ENCODE peak calls at places on chromosomes 1 and 21, in ten cellular contexts. S is mesenchymal stem cell, Q is uterus, X is right lobe of liver, P is left ventricle myocardium inferior, R is lung, H is heart right ventricle, E is pancreas, J is Peyer's patch, A is cardiac muscle cell. K is an unnamed sample.

GRCh38 chr1:11873395-11873794 is 14.7 kb upstream of the NPPB start:
- DNase-seq in Q (no peak), X (no peak), S (no peak), E (no peak), A (no peak), J (no peak), P (no peak), H (no peak), R (no peak), K (no peak)

GRCh38 chr1:63701187-63701586 is 72.6 kb upstream of the ROR1 start:
- DNase-seq in J (no peak), S (no peak), Q (no peak), R (peak; percentile 68), P (peak; percentile 35), X (no peak), E (no peak), A (no peak), H (peak; percentile 25), K (no peak)

GRCh38 chr1:14083706-14084105 is 383.7 kb downstream of the PRDM2 start:
- DNase-seq in J (no peak), A (no peak), R (no peak), E (no peak), P (no peak), Q (no peak), H (no peak), X (no peak), S (no peak), K (no peak)

GRCh38 chr1:18479484-18479883 is 1.2 kb upstream of the KLHDC7A start:
- DNase-seq in P (no peak), E (no peak), A (no peak), R (no peak), Q (no peak), J (no peak), S (no peak), X (no peak), H (no peak), K (no peak)

GRCh38 chr1:205241366-205242030 is 13.8 kb downstream of the TMCC2 start:
- DNase-seq in P (no peak), Q (no peak), S (no peak), J (no peak), E (no peak), H (no peak), X (no peak), R (no peak), A (no peak), K (no peak)

GRCh38 chr1:201673093-201673492 is 134.2 kb downstream of the NAV1 start:
- DNase-seq in A (no peak), S (no peak), Q (no peak), H (no peak), E (no peak), R (no peak), X (no peak), J (no peak), P (no peak), K (no peak)

GRCh38 chr1:40003156-40004093 is 37.1 kb upstream of the CAP1 start:
- DNase-seq in H (no peak), J (no peak), P (no peak), A (no peak), Q (no peak), S (no peak), E (no peak), X (no peak), R (no peak), K (no peak)

GRCh38 chr1:11522400-11523235 is 43.7 kb downstream of the DISP3 start:
- DNase-seq in A (no peak), E (no peak), J (no peak), Q (no peak), H (no peak), P (no peak), X (peak; percentile 44), S (no peak), R (no peak), K (no peak)

GRCh38 chr1:235913311-235913710 is 46.6 kb upstream of the LYST start:
- DNase-seq in J (no peak), H (no peak), E (no peak), R (no peak), A (no peak), X (no peak), Q (no peak), S (no peak), P (no peak), K (no peak)

GRCh38 chr1:33612877-33613487 is 140.5 kb downstream of the ZSCAN20 start:
- DNase-seq in S (peak; percentile 69), X (peak; percentile 59), A (peak; percentile 88), P (peak; percentile 62), H (peak; percentile 54), Q (no peak), J (no peak), R (peak; percentile 51), E (no peak), K (no peak)

GRCh38 chr1:41917835-41918449 is 780 bp downstream of the HIVEP3 start:
- DNase-seq in S (peak; percentile 54), R (no peak), E (peak; percentile 72), Q (no peak), H (peak; percentile 54), P (peak; percentile 47), A (peak; percentile 72), J (no peak), X (peak; percentile 53), K (peak; percentile 36)
- H3K4me3 ChIP-seq in S (peak overlapping the region; percentile 80), R (peak overlapping the region; percentile 81), E (peak overlapping the region; percentile 67), Q (peak overlapping the region; percentile 27), H (peak overlapping the region; percentile 60), P (peak overlapping the region; percentile 76), A (peak overlapping the region; percentile 54), J (peak overlapping the region; percentile 32), X (peak overlapping the region; percentile 57), K (peak overlapping the region; percentile 67)

DNA sequence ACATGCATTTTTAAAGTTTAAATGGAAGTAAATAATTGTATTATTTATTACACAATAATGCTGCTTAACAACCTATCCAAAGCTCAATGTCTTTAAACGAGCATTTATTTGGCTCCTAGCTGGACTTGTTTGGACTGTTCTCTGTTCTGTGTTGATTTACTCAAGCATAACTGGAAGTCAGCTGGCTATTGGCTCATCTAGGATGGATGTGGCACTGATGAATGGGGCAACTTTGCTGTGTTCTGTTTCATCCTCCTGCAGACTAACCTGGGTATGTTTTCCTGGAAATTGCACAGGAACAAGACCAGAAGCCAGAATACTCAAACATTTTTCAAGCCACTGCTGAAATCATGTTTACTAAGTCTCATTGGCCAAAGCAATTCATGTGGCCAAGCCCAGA is 70.8 kb upstream of the HSD17B7 start:
- DNase-seq in J (no peak), X (no peak), E (no peak), R (no peak), H (no peak), S (no peak), Q (no peak), A (no peak), P (no peak), K (no peak)
- H3K27ac ChIP-seq in J (no peak overlapping the region), X (peak overlapping the region; percentile 57), E (no peak overlapping the region), R (no peak overlapping the region), H (no peak overlapping the region), S (no peak overlapping the region), Q (no peak overlapping the region), A (no peak overlapping the region), P (no peak overlapping the region), K (no peak overlapping the region)

GRCh38 chr21:36798461-36798860 is 99.5 kb downstream of the SIM2 start:
- DNase-seq in P (no peak), H (no peak), E (no peak), X (no peak), A (no peak), Q (no peak), J (no peak), S (no peak), R (no peak), K (no peak)
- H3K36me3 ChIP-seq in P (no peaks in the 10 kb centered on the region), H (no peaks in the 10 kb centered on the region), E (no peaks in the 10 kb centered on the region), X (no peaks in the 10 kb centered on the region), A (no peaks in the 10 kb centered on the region), Q (no peaks in the 10 kb centered on the region), J (no peaks in the 10 kb centered on the region), S (peaks cover 2% of the 10 kb centered on the region), R (no peaks in the 10 kb centered on the region), K (no peaks in the 10 kb centered on the region)

DNA sequence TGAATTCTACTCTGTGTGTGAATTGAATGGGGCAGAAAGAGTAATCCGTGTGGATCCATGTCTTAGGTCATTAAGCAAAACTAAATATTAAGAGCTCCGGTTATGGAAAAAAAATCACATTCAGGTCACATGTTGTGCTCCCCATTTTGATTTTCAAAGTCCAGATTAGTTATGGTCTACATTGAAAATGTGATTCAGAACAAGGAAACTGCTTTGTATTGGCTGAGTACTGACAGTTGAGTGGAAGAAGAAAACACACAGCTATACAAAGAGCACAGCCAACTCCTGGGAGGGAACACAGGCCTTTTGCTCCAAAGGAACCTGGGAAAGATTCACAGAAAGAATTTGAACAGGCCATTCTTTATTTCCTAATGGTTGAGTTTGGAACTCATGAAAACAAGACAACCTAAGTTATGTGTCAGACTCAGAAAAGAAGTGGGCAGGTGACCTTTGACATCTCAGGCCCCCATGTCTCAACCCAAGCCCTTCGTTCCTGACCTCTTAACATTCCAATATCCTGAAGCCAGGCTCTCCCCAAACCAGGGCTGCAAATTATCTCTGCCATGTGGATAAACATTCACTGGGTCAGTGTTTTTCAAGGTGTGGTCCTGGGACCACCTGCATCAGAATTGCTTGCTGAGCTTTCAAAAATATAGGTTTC is 159.3 kb upstream of the LMO4 start:
- DNase-seq in X (no peak), R (no peak), S (no peak), Q (no peak), J (no peak), A (no peak), H (no peak), P (no peak), E (no peak), K (no peak)
- H3K4me3 ChIP-seq in X (no peak overlapping the region), R (no peak overlapping the region), S (no peak overlapping the region), Q (no peak overlapping the region), J (no peak overlapping the region), A (no peak overlapping the region), H (no peak overlapping the region), P (no peak overlapping the region), E (no peak overlapping the region), K (no peak overlapping the region)

GRCh38 chr1:185342017-185342416 is 25.0 kb upstream of the IVNS1ABP start:
- DNase-seq in R (no peak), A (no peak), S (no peak), X (no peak), E (no peak), Q (no peak), P (no peak), H (no peak), J (no peak), K (no peak)

GRCh38 chr1:185342672-185343259 is 25.7 kb upstream of the IVNS1ABP start:
- DNase-seq in R (no peak), E (no peak), P (no peak), H (no peak), X (no peak), S (no peak), A (no peak), Q (no peak), J (no peak), K (no peak)

GRCh38 chr1:185341196-185341781 is 24.2 kb upstream of the IVNS1ABP start:
- DNase-seq in H (no peak), E (no peak), S (no peak), A (no peak), Q (no peak), R (no peak), J (no peak), P (no peak), X (no peak), K (no peak)

GRCh38 chr1:185338719-185339622 is 21.9 kb upstream of the IVNS1ABP start:
- DNase-seq in E (no peak), S (peak; percentile 35), A (no peak), P (no peak), Q (no peak), R (peak; percentile 45), X (no peak), H (no peak), J (peak; percentile 79), K (peak; percentile 57)

GRCh38 chr1:185337221-185337620 is 20.2 kb upstream of the IVNS1ABP start:
- DNase-seq in P (no peak), H (no peak), A (no peak), S (peak; percentile 22), R (no peak), Q (no peak), X (no peak), E (no peak), J (no peak), K (no peak)
- H3K27ac ChIP-seq in P (no peak overlapping the region), H (no peak overlapping the region), A (no peak overlapping the region), S (no peak overlapping the region), R (no peak overlapping the region), Q (no peak overlapping the region), X (no peak overlapping the region), E (no peak overlapping the region), J (no peak overlapping the region), K (no peak overlapping the region)